ENCODE peak calls at places on chromosomes 11 and 22, in seven cellular contexts. V, P, W, B, X, C and K are unnamed samples. For H3K4me1, the result is how much of the 10 kb centered on the place peaks cover.

GRCh38 chr11:13193613-13194012 is 84.0 kb upstream of the BMAL1 start:
- DNase-seq in V (no peak), P (no peak), W (no peak), B (no peak), X (no peak), C (no peak), K (no peak)

GRCh38 chr11:11789735-11790369 is 51.9 kb upstream of the USP47 start:
- DNase-seq in V (peak), P (no peak), W (no peak), B (no peak), X (no peak), C (no peak), K (no peak)

GRCh38 chr22:46574993-46575914 is 37.8 kb upstream of the CELSR1 start:
- DNase-seq in V (no peak), P (peak), W (peak), B (peak), X (no peak), C (no peak), K (peak)

GRCh38 chr11:71971676-71972075 is 27.0 kb upstream of the IL18BP start:
- DNase-seq in V (no peak), P (no peak), W (no peak), B (no peak), X (no peak), C (no peak), K (no peak)

GRCh38 chr11:112995423-112996084 is 34.3 kb downstream of the NCAM1 start:
- DNase-seq in V (no peak), P (no peak), W (no peak), B (no peak), X (no peak), C (no peak), K (no peak)

GRCh38 chr11:36385121-36385530 is 89.0 kb downstream of the PRR5L start:
- DNase-seq in V (no peak), P (no peak), W (no peak), B (no peak), X (no peak), C (no peak), K (no peak)

GRCh38 chr11:14093065-14093464 is 130.5 kb downstream of the SPON1 start:
- DNase-seq in V (no peak), P (no peak), W (no peak), B (no peak), X (no peak), C (no peak), K (no peak)

GRCh38 chr11:57214494-57214893 is 22.6 kb downstream of the APLNR start:
- DNase-seq in V (no peak), P (no peak), W (no peak), B (no peak), X (no peak), C (no peak), K (no peak)

GRCh38 chr22:37018815-37019308 is 385 bp downstream of the TST start:
- DNase-seq in V (peak), P (peak), W (peak), B (peak), X (no peak), C (peak), K (peak)

GRCh38 chr22:36855478-36855877 is 5.3 kb upstream of the NCF4 start:
- DNase-seq in V (no peak), P (no peak), W (no peak), B (no peak), X (no peak), C (no peak), K (no peak)

GRCh38 chr11:8201524-8202365 is 32.9 kb upstream of the RIC3 start:
- DNase-seq in V (no peak), P (no peak), W (no peak), B (no peak), X (no peak), C (no peak), K (no peak)

GRCh38 chr11:130442728-130443127 is 5.7 kb upstream of the ADAMTS15 start:
- DNase-seq in V (no peak), P (no peak), W (no peak), B (no peak), X (no peak), C (no peak), K (no peak)

GRCh38 chr22:30226192-30226832 is 20.2 kb downstream of the LIF start:
- DNase-seq in V (no peak), P (no peak), W (no peak), B (no peak), X (no peak), C (no peak), K (no peak)

GRCh38 chr22:47286590-47286989 is 524.1 kb downstream of the TBC1D22A start:
- DNase-seq in V (no peak), P (no peak), W (no peak), B (no peak), X (no peak), C (no peak), K (no peak)

GRCh38 chr22:20604776-20605221 is 97.4 kb downstream of the MED15 start:
- DNase-seq in V (peak), P (no peak), W (no peak), B (no peak), X (no peak), C (no peak), K (no peak)

GRCh38 chr11:119085523-119085878 is 820 bp downstream of the HMBS start:
- DNase-seq in V (peak), P (no peak), W (no peak), B (no peak), X (no peak), C (no peak), K (no peak)

GRCh38 chr11:121318848-121319834 is 26.6 kb downstream of the SC5D start:
- DNase-seq in V (no peak), P (peak), W (no peak), B (no peak), X (no peak), C (no peak), K (no peak)

GRCh38 chr22:19863571-19863970 is 8.9 kb upstream of the GNB1L start:
- DNase-seq in V (no peak), P (no peak), W (no peak), B (no peak), X (no peak), C (no peak), K (no peak)

GRCh38 chr22:41822289-41823057 is 10.4 kb upstream of the SREBF2 start:
- DNase-seq in V (peak), P (no peak), W (no peak), B (no peak), X (no peak), C (no peak), K (no peak)

GRCh38 chr11:82988936-82989627 is 82.6 kb downstream of the RAB30 start:
- DNase-seq in V (peak), P (no peak), W (no peak), B (no peak), X (no peak), C (no peak), K (no peak)

GRCh38 chr11:63022422-63022821 is 6.8 kb upstream of the SLC22A8 start:
- DNase-seq in V (no peak), P (no peak), W (no peak), B (no peak), X (no peak), C (no peak), K (no peak)

GRCh38 chr11:117618956-117619355 is 178.1 kb downstream of the DSCAML1 start:
- DNase-seq in V (no peak), P (no peak), W (no peak), B (no peak), X (no peak), C (no peak), K (no peak)

GRCh38 chr11:7251836-7252682 is at the start of gene SYT9:
- DNase-seq in V (peak), P (peak), W (no peak), B (peak), X (no peak), C (no peak), K (peak)

GRCh38 chr22:24555496-24556253 is at the start of gene SNRPD3:
- DNase-seq in V (peak), P (peak), W (peak), B (peak), X (peak), C (peak), K (peak)
- TF ChIP-seq CTCF in V (no peak), P (no peak), W (peak), B (peak), X (no peak), C (peak), K (peak)

GRCh38 chr11:74134661-74135515 is 35.9 kb downstream of the C2CD3 start:
- DNase-seq in V (no peak), P (no peak), W (no peak), B (no peak), X (no peak), C (no peak), K (no peak)
- H3K4me1 ChIP-seq in V (under half), P (under half), W (under half), B (under half), X (under half), C (under half), K (under half)

GRCh38 chr11:22244986-22245592 is 52.2 kb downstream of the ANO5 start:
- DNase-seq in V (no peak), P (peak), W (peak), B (no peak), X (no peak), C (peak), K (peak)
- TF ChIP-seq CTCF in V (peak), P (peak), W (peak), B (no peak), X (peak), C (peak), K (peak)

GRCh38 chr11:66334605-66335442 is 1.4 kb downstream of the RIN1 start:
- DNase-seq in V (no peak), P (no peak), W (no peak), B (peak), X (no peak), C (peak), K (peak)

GRCh38 chr11:66333220-66333877 is 2.9 kb downstream of the RIN1 start:
- DNase-seq in V (no peak), P (no peak), W (no peak), B (peak), X (no peak), C (peak), K (peak)

GRCh38 chr11:66332371-66333219 is 3.6 kb downstream of the RIN1 start:
- DNase-seq in V (no peak), P (no peak), W (no peak), B (peak), X (no peak), C (peak), K (peak)

GRCh38 chr11:66335531-66336233 is 552 bp downstream of the RIN1 start:
- DNase-seq in V (no peak), P (no peak), W (no peak), B (peak), X (no peak), C (peak), K (peak)

DNA sequence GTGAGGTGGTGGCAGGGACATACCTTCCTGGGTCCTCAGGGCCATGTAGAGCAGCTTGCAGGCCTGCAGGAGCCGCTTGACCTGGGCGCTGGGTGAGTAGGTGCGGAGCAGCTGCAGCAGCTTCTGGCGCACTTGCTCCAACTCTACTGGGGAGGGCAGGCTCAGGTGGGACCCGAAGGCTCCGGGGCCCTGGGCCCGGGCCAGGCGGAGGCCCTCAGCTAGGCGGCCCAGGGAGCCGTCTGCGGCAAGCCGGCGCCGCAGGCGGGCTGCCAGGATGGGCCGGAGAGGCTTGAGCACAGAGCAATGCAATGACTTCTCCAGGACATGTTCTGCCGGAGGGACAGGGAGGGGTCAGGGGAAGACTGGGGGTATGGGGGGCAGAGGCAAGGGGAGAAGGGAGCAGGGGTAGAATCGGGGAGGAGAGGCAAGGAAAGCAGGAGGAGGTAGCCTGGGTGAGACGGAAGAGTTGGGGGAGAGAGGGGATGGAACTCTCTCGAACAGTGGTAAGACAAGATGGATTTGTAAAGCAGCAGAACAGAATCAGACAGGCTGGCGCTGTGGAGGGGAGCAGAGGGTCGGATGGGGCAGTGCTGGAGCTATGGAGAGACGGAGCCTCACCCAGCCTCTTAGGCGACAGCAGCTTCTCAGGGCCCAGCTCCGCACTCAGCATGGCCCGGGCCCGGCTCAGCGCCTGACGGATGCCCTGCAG is 2.2 kb downstream of the RIN1 start:
- DNase-seq in V (no peak), P (no peak), W (no peak), B (peak), X (no peak), C (peak), K (peak)
- H3K4me1 ChIP-seq in V (under half), P (under half), W (under half), B (under half), X (under half), C (under half), K (under half)

GRCh38 chr11:64090811-64091516 is 55.2 kb downstream of the FLRT1 start:
- DNase-seq in V (peak), P (no peak), W (no peak), B (no peak), X (no peak), C (no peak), K (no peak)
- TF ChIP-seq CTCF in V (peak), P (no peak), W (no peak), B (no peak), X (no peak), C (no peak), K (no peak)